ENCODE peak calls at places on chromosomes 12 and 14, in four cellular contexts. W is K562, G is HepG2, N is H1. L is an unnamed sample.

GRCh38 chr14:52298795-52299194 is 15.3 kb upstream of the PTGER2 start:
- DNase-seq in W (no peak), G (no peak), N (no peak), L (no peak)

GRCh38 chr14:74933925-74934435 is 10.9 kb upstream of the RPS6KL1 start:
- DNase-seq in W (no peak), N (no peak), G (no peak), L (no peak)

GRCh38 chr12:1324900-1325299 is 269.5 kb downstream of the FBXL14 start:
- DNase-seq in G (no peak), W (no peak), N (no peak), L (no peak)

GRCh38 chr12:19896534-19896933 is 457.2 kb downstream of the AEBP2 start:
- DNase-seq in W (no peak), N (no peak), G (no peak), L (no peak)

GRCh38 chr14:72679106-72679505 is 214.8 kb downstream of the DPF3 start:
- DNase-seq in G (no peak), N (no peak), W (no peak), L (no peak)

GRCh38 chr12:47783821-47784819 is 11.1 kb downstream of the SLC48A1 start:
- DNase-seq in W (no peak), N (no peak), G (no peak), L (no peak)

GRCh38 chr14:68634346-68634745 is 158.5 kb downstream of the ZFP36L1 start:
- DNase-seq in G (no peak), W (no peak), N (no peak), L (no peak)

GRCh38 chr14:94839346-94839745 is 69.4 kb upstream of the GSC start:
- DNase-seq in G (no peak), N (no peak), W (no peak), L (no peak)

GRCh38 chr14:62711351-62712023 is 333.8 kb downstream of the KCNH5 start:
- DNase-seq in N (no peak), W (no peak), G (no peak), L (no peak)

GRCh38 chr12:5520831-5521230 is 88.9 kb downstream of the NTF3 start:
- DNase-seq in N (no peak), G (no peak), W (no peak), L (no peak)

GRCh38 chr14:103111297-103111981 is 11.8 kb upstream of the TNFAIP2 start:
- DNase-seq in W (no peak), G (no peak), N (no peak), L (no peak)

GRCh38 chr12:122064780-122065588 is 13.6 kb upstream of the MLXIP start:
- DNase-seq in G (peak), N (no peak), W (peak), L (no peak)

GRCh38 chr12:111056618-111057521 is 136.5 kb upstream of the MYL2 start:
- DNase-seq in N (no peak), W (peak), G (no peak), L (peak)

GRCh38 chr14:55752580-55753365 is 172.8 kb downstream of the KTN1 start:
- DNase-seq in W (no peak), N (no peak), G (no peak), L (no peak)

GRCh38 chr12:42180990-42181611 is 36.4 kb upstream of the GXYLT1 start:
- DNase-seq in G (peak), W (no peak), N (no peak), L (no peak)

GRCh38 chr14:68216957-68217356 is 397.4 kb downstream of the RAD51B start:
- DNase-seq in G (no peak), W (no peak), N (no peak), L (no peak)

GRCh38 chr12:27198036-27198435 is 46.0 kb upstream of the STK38L start:
- DNase-seq in W (no peak), G (no peak), N (no peak), L (no peak)

GRCh38 chr12:8508912-8509841 is 4.1 kb upstream of the CLEC4D start:
- DNase-seq in G (no peak), N (no peak), W (no peak), L (no peak)

GRCh38 chr12:5556033-5556614 is 124.2 kb downstream of the NTF3 start:
- DNase-seq in G (no peak), N (no peak), W (peak), L (no peak)

GRCh38 chr12:51371295-51371953 is 19.8 kb downstream of the GALNT6 start:
- DNase-seq in G (peak), W (no peak), N (peak), L (no peak)

GRCh38 chr12:642633-643477 is 20.4 kb downstream of the NINJ2 start:
- DNase-seq in N (no peak), G (no peak), W (peak), L (no peak)

GRCh38 chr12:124143726-124144125 is 151.2 kb upstream of the RFLNA start:
- DNase-seq in N (no peak), G (no peak), W (no peak), L (no peak)

GRCh38 chr12:108560321-108560721 is 652 bp downstream of the SART3 start:
- DNase-seq in G (peak), N (no peak), W (no peak), L (no peak)

GRCh38 chr12:66647034-66647691 is 31.7 kb downstream of the GRIP1 start:
- DNase-seq in N (no peak), G (no peak), W (no peak), L (no peak)

GRCh38 chr12:55974308-55974724 is 438 bp downstream of the RAB5B start:
- DNase-seq in N (no peak), G (peak), W (peak), L (no peak)

GRCh38 chr14:76090611-76091010 is 61.1 kb upstream of the GPATCH2L start:
- DNase-seq in W (no peak), G (no peak), N (no peak), L (no peak)

GRCh38 chr12:68154768-68155167 is 4.8 kb downstream of the IFNG start:
- DNase-seq in W (no peak), N (no peak), G (no peak), L (no peak)

DNA sequence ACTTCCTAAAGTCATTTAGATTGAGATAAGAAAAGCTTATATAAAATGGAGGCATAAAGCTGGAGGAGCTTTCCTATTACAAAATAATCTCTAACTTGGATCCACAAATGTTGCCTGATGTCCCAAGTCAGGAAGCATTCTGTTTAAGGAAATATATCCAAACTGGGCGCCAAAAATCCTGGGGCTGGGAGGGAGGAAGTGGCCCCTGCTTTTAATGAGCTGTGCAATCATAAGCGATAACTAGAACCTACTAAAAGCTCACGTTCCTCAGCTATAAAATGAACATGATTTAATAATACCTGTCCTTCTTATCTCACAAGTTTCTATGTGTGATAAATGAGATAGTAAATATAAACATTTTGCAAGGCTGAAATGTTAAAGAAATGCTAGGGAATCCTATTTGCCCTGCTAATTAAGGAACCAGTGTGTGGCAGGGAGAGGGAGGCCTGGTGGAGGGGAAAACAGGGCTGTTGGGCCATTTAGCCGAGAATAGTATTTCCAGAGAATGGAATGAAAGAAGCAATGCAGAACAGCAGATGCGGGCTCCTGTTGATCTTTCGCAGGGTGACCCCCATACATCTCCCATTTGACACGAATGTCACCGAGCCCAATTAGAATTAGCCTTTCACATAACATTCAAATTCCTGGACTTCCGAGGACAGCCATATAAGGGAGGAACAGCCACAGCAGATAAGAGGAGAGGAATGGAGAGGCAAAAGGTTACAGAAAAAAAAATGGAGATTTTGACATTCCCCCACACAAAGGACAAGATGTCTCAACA is 25.9 kb downstream of the DUSP6 start:
- DNase-seq in G (no peak), N (no peak), W (no peak), L (no peak)
- TF ChIP-seq BRCA1 in G (no peak), N (no peak), W (no peak), L (no peak)

GRCh38 chr14:21863289-21863688 is 189.7 kb upstream of the OR4E1 start:
- DNase-seq in N (no peak), W (no peak), G (no peak), L (no peak)

GRCh38 chr14:21868442-21869046 is 194.9 kb upstream of the OR4E1 start:
- DNase-seq in G (peak), W (peak), N (peak), L (no peak)

GRCh38 chr14:21866479-21866878 is 192.9 kb upstream of the OR4E1 start:
- DNase-seq in W (no peak), N (no peak), G (no peak), L (no peak)

DNA sequence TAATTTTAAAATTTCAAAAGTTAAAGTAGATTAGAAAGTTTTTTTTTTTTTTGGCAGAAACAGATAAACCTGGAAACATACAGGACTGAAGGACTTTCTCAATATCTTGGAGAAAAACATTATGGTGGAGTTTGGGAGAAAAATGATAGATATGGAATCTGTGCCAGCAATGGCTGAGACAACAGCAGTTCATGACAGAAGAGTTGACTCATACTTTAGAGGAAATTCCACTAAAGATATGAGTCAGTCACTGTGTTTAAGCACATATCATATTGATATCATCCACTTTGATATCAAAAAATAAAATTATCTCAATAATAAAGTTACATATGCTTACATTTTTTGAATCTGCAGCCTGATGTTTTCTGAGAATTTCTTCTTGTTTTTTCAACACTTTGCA is 193.9 kb upstream of the OR4E1 start:
- DNase-seq in W (no peak), G (no peak), N (no peak), L (no peak)
- TF ChIP-seq RAD21 in W (no peak), G (no peak), N (no peak), L (no peak)

GRCh38 chr12:89474615-89475014 is 50.0 kb downstream of the GALNT4 start:
- DNase-seq in G (no peak), N (no peak), W (no peak), L (no peak)
- TF ChIP-seq BRCA1 in G (no peak), N (no peak), W (no peak), L (no peak)

DNA sequence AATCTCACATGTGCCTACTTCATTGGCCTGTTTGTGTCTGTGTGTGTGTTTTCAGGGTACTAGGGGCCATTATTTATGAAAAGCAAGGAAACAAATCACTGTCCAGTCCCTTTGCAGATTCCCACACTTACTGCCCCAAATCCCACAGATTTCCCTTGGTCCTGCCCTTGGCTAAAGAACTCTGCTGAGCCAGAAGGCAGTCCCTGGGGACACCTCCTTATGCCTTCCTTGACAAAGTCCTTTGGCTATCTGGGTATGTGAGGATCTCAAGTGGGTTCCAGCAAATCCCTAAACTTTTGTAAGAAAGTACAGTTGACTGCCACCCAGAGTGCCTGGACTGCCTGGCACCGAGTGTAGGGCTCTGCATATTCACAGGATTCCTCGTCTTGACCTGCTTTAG is 388.0 kb downstream of the BCAT1 start:
- DNase-seq in N (no peak), W (no peak), G (no peak), L (no peak)
- TF ChIP-seq RAD21 in N (no peak), W (no peak), G (no peak), L (no peak)

GRCh38 chr14:93281937-93282336 is 50.9 kb downstream of the BTBD7 start:
- DNase-seq in G (no peak), N (no peak), W (no peak), L (no peak)

GRCh38 chr14:93274055-93274806 is 58.6 kb downstream of the BTBD7 start:
- DNase-seq in W (no peak), N (no peak), G (no peak), L (no peak)

GRCh38 chr14:93271111-93271510 is 61.7 kb downstream of the BTBD7 start:
- DNase-seq in W (no peak), G (no peak), N (no peak), L (no peak)

GRCh38 chr14:93280743-93281142 is 52.1 kb downstream of the BTBD7 start:
- DNase-seq in G (peak), W (no peak), N (no peak), L (no peak)

GRCh38 chr14:93276031-93276716 is 56.7 kb downstream of the BTBD7 start:
- DNase-seq in N (no peak), G (no peak), W (no peak), L (no peak)
- TF ChIP-seq BRCA1 in N (no peak), G (no peak), W (no peak), L (no peak)

DNA sequence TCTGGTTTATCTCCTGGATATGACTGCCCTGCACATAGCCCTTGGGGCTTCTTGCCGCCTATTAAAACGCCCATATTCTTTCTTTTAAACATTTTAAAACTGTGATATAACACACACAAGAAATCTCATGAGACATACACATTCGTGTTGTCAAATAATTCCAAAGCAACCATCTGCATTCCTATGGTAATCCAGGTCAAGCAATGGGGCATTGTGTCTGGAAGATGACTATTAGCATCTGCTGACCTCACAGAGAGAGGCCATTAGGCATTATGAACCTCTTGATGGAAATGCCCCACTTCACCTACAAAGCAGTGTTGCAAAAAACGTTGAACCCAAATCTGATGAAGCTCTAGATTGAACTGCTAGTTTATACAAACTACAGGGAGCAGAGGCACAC is 513.8 kb upstream of the CCDC196 start:
- DNase-seq in G (no peak), N (no peak), W (no peak), L (no peak)
- TF ChIP-seq RAD21 in G (no peak), N (no peak), W (no peak), L (no peak)

GRCh38 chr14:29442720-29443119 is 484.9 kb downstream of the PRKD1 start:
- DNase-seq in W (no peak), N (no peak), G (no peak), L (no peak)
- TF ChIP-seq BRCA1 in W (no peak), N (no peak), G (no peak), L (no peak)

GRCh38 chr12:46108721-46109120 is 118.3 kb upstream of the SCAF11 start:
- DNase-seq in G (no peak), W (no peak), N (no peak), L (peak)

GRCh38 chr12:46107591-46107990 is 117.2 kb upstream of the SCAF11 start:
- DNase-seq in W (no peak), G (no peak), N (no peak), L (no peak)

GRCh38 chr12:46101121-46101869 is 110.9 kb upstream of the SCAF11 start:
- DNase-seq in N (no peak), G (no peak), W (no peak), L (no peak)

GRCh38 chr12:46105735-46106134 is 115.4 kb upstream of the SCAF11 start:
- DNase-seq in N (no peak), G (no peak), W (no peak), L (no peak)

DNA sequence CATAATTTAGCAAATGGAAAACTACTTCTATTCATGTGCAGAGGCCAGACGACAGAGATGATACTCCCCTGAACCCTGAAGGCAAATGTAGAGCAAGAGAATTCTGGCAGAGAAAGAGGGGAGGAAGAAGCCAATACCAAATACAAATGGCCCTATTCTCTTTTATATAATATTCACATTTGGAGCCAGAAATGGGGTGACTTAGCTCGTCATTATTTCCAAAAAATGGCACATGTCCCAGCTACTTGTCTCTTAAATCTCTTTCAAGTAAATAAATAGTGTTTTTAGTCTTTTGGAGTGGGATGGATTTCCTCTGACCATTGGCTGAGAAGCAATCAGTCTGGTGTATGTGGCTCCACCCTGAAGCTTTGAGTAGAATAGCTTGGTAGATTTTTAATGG is 113.3 kb upstream of the SCAF11 start:
- DNase-seq in W (no peak), N (no peak), G (no peak), L (no peak)
- TF ChIP-seq RAD21 in W (no peak), N (no peak), G (no peak), L (no peak)

DNA sequence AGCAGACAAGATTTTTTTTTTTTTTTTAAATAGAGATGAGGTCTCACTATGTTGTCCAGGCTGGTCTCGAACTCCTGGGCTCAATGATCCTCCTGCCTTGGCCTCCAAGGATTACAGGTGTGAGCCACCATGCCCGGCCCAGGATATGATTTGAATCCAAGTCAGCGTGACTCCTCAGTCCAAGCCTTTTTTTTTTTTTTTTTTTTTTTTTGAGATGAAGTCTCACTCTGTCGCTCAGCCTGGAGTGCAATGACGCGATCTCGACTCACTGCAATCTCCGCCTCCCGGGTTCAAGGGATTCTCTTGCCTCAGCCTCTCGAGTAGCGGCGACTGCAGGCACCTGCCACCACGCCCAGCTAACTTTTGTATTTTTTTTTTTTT is 6.9 kb downstream of the CABP1 start:
- DNase-seq in W (no peak), N (no peak), G (no peak), L (no peak)
- TF ChIP-seq BRCA1 in W (no peak), N (no peak), G (no peak), L (no peak)

GRCh38 chr12:52670961-52671360 is 9.2 kb downstream of the KRT1 start:
- DNase-seq in N (no peak), G (no peak), W (no peak), L (no peak)
- TF ChIP-seq RAD21 in N (no peak), G (no peak), W (no peak), L (no peak)